ENCODE peak calls at places on chromosome 21, in nine cellular contexts. M is endothelial cell; G is HEK293T; A is RKO; N is HCEC 1CT; O is heart right ventricle; R is esophagus squamous epithelium; V is HT-29; D is stimulated activated CD4-positive, alpha-beta T cell treated with anti-CD3 and anti-CD28 coated beads, Interleukin-12 subunit alpha, Interleukin-12 subunit beta, amount 100 ng/mL, for 48 hours. T is an unnamed sample.

GRCh38 chr21:43194303-43195130 is 25.7 kb downstream of the CRYAA start:
- DNase-seq in O (no peak), G (no peak), V (no peak), N (no peak), M (no peak), R (no peak), A (no peak), D (no peak), T (no peak)

GRCh38 chr21:15138475-15138874 is 73.7 kb upstream of the NRIP1 start:
- DNase-seq in G (no peak), A (no peak), R (no peak), D (no peak), V (peak), M (no peak), O (no peak), N (no peak), T (no peak)

GRCh38 chr21:38343691-38344090 is 86.9 kb downstream of the KCNJ15 start:
- DNase-seq in V (no peak), M (no peak), G (no peak), D (no peak), N (no peak), O (no peak), R (no peak), A (no peak), T (no peak)

GRCh38 chr21:33761104-33762036 is 119.1 kb downstream of the ITSN1 start:
- DNase-seq in A (peak), D (no peak), N (peak), G (peak), M (peak), R (no peak), O (no peak), V (peak), T (no peak)

GRCh38 chr21:37614351-37614875 is 247.8 kb downstream of the DYRK1A start:
- DNase-seq in O (no peak), R (no peak), D (no peak), N (no peak), G (no peak), A (no peak), V (no peak), M (no peak), T (no peak)

GRCh38 chr21:42567181-42567560 is 53.5 kb downstream of the SLC37A1 start:
- DNase-seq in O (no peak), G (no peak), A (no peak), M (no peak), V (no peak), R (no peak), N (no peak), D (no peak), T (no peak)

GRCh38 chr21:41707231-41707988 is 59.4 kb downstream of the RIPK4 start:
- DNase-seq in O (no peak), V (peak), R (no peak), N (no peak), D (no peak), A (no peak), G (no peak), M (no peak), T (no peak)

GRCh38 chr21:46323227-46323709 is 402 bp downstream of the C21orf58 start:
- DNase-seq in M (peak), R (no peak), D (no peak), O (no peak), A (no peak), V (peak), N (no peak), G (peak), T (no peak)

GRCh38 chr21:44778983-44779382 is 22.6 kb downstream of the UBE2G2 start:
- DNase-seq in N (no peak), M (no peak), G (no peak), A (no peak), V (no peak), D (no peak), O (no peak), R (no peak), T (no peak)

GRCh38 chr21:19781881-19782652 is 1216.1 kb upstream of the NCAM2 start:
- DNase-seq in R (no peak), A (no peak), N (no peak), D (no peak), M (no peak), G (no peak), O (no peak), V (no peak), T (no peak)

GRCh38 chr21:28280611-28281010 is 712.1 kb downstream of the LTN1 start:
- DNase-seq in O (no peak), R (no peak), G (no peak), M (no peak), V (no peak), N (no peak), A (no peak), D (no peak), T (no peak)

GRCh38 chr21:35838350-35838749 is 222.0 kb downstream of the SETD4 start:
- DNase-seq in V (no peak), M (no peak), R (no peak), O (no peak), D (no peak), N (no peak), A (no peak), G (no peak), T (no peak)

GRCh38 chr21:25911730-25912401 is 177.1 kb downstream of the GABPA start:
- DNase-seq in G (no peak), N (no peak), A (no peak), V (no peak), D (no peak), M (no peak), O (peak), R (no peak), T (no peak)

GRCh38 chr21:34219334-34220020 is 144.3 kb upstream of the KCNE2 start:
- DNase-seq in A (no peak), G (no peak), D (no peak), N (no peak), O (no peak), R (no peak), M (no peak), V (no peak), T (no peak)

GRCh38 chr21:44058652-44058964 is 46.5 kb downstream of the TRAPPC10 start:
- DNase-seq in R (no peak), G (no peak), O (no peak), A (no peak), V (no peak), M (no peak), N (no peak), D (no peak), T (no peak)

GRCh38 chr21:33360871-33361602 is 36.3 kb downstream of the IFNAR1 start:
- DNase-seq in A (peak), M (peak), N (peak), R (no peak), G (peak), O (peak), V (peak), D (peak), T (peak)

GRCh38 chr21:34336756-34337391 is 26.9 kb upstream of the KCNE2 start:
- DNase-seq in A (no peak), D (no peak), N (peak), O (no peak), R (no peak), G (no peak), V (no peak), M (no peak), T (no peak)

GRCh38 chr21:45332415-45332814 is 44.7 kb upstream of the POFUT2 start:
- DNase-seq in M (no peak), D (no peak), G (no peak), A (no peak), V (no peak), R (no peak), O (no peak), N (no peak), T (no peak)

GRCh38 chr21:42148584-42148983 is 70.4 kb upstream of the ABCG1 start:
- DNase-seq in R (no peak), V (no peak), M (no peak), O (no peak), A (no peak), N (no peak), D (no peak), G (no peak), T (no peak)

GRCh38 chr21:42234464-42235241 is 15.7 kb downstream of the ABCG1 start:
- DNase-seq in O (peak), D (peak), M (peak), V (peak), G (peak), A (peak), R (no peak), N (no peak), T (peak)

GRCh38 chr21:45823100-45823681 is 158.4 kb upstream of the COL6A1 start:
- DNase-seq in V (no peak), O (no peak), A (no peak), N (no peak), D (no peak), M (no peak), R (no peak), G (no peak), T (no peak)

GRCh38 chr21:32475162-32475812 is 62.8 kb downstream of the EVA1C start:
- DNase-seq in N (peak), O (no peak), M (no peak), D (no peak), V (no peak), A (no peak), R (no peak), G (no peak), T (no peak)

GRCh38 chr21:41562101-41563000 is 54.4 kb upstream of the TMPRSS2 start:
- DNase-seq in V (peak), N (no peak), D (no peak), R (no peak), A (no peak), O (no peak), G (no peak), M (no peak), T (no peak)

GRCh38 chr21:40923361-40923760 is 76.4 kb upstream of the DSCAM start:
- DNase-seq in V (no peak), O (no peak), G (no peak), N (no peak), A (no peak), R (no peak), M (no peak), D (no peak), T (no peak)

GRCh38 chr21:46457801-46458314 is 833 bp upstream of the DIP2A start:
- DNase-seq in A (peak), R (no peak), N (peak), D (peak), M (no peak), G (peak), V (peak), O (peak), T (no peak)

GRCh38 chr21:35896060-35896459 is 164.3 kb downstream of the SETD4 start:
- DNase-seq in G (no peak), A (no peak), N (no peak), R (no peak), M (no peak), O (no peak), V (no peak), D (no peak), T (no peak)

GRCh38 chr21:43611598-43612369 is 47.5 kb downstream of the HSF2BP start:
- DNase-seq in G (peak), O (peak), D (no peak), A (peak), R (no peak), N (peak), M (peak), V (peak), T (peak)

GRCh38 chr21:27339902-27340301 is 373.0 kb upstream of the ADAMTS5 start:
- DNase-seq in M (no peak), N (peak), A (no peak), R (no peak), D (no peak), G (no peak), V (no peak), O (no peak), T (no peak)

GRCh38 chr21:34693192-34693810 is 24.5 kb downstream of the CLIC6 start:
- DNase-seq in A (peak), G (peak), M (peak), V (peak), N (peak), R (no peak), O (no peak), D (no peak), T (peak)

GRCh38 chr21:23016617-23017016 is 2018.4 kb downstream of the NCAM2 start:
- DNase-seq in D (no peak), G (peak), O (no peak), M (peak), V (peak), A (no peak), N (no peak), R (no peak), T (no peak)

GRCh38 chr21:16965424-16965823 is 547.4 kb upstream of the CXADR start:
- DNase-seq in M (no peak), D (no peak), A (no peak), N (no peak), V (no peak), O (no peak), R (no peak), G (no peak), T (no peak)

GRCh38 chr21:42942244-42942643 is 16.8 kb upstream of the ERVH48-1 start:
- DNase-seq in G (no peak), R (no peak), N (no peak), M (no peak), D (no peak), V (no peak), O (no peak), A (no peak), T (no peak)

GRCh38 chr21:31554511-31555022 is 104.9 kb upstream of the SOD1 start:
- DNase-seq in V (no peak), O (no peak), D (no peak), M (peak), R (no peak), G (no peak), N (no peak), A (no peak), T (no peak)

GRCh38 chr21:22395965-22396364 is 1397.8 kb downstream of the NCAM2 start:
- DNase-seq in D (no peak), V (no peak), N (no peak), O (no peak), G (no peak), R (no peak), M (no peak), A (no peak), T (no peak)

GRCh38 chr21:17611414-17612022 is 1.2 kb downstream of the BTG3 start:
- DNase-seq in M (peak), R (peak), G (peak), N (peak), O (peak), V (peak), A (peak), D (peak), T (peak)

GRCh38 chr21:38171723-38172344 is 85.0 kb upstream of the KCNJ15 start:
- DNase-seq in M (peak), R (no peak), G (no peak), D (no peak), A (no peak), N (peak), V (peak), O (no peak), T (no peak)

GRCh38 chr21:16741228-16741665 is 771.6 kb upstream of the CXADR start:
- DNase-seq in D (no peak), G (no peak), M (no peak), N (no peak), R (no peak), O (peak), A (no peak), V (no peak), T (no peak)

T was measured in memory B cell.